ENCODE peak calls at places on chromosomes 1 and 21, in six cellular contexts. R, M, H, S, B and A are unnamed samples. For H3K36me3, the result is how much of the 10 kb centered on the place peaks cover.

GRCh38 chr1:154958681-154959447 is 2.7 kb downstream of the PYGO2 start:
- DNase-seq in R (no peak), M (no peak), H (peak), S (no peak), B (no peak), A (no peak)

GRCh38 chr1:168469690-168470089 is 74.1 kb downstream of the XCL2 start:
- DNase-seq in R (peak), M (peak), H (no peak), S (peak), B (peak), A (peak)

GRCh38 chr1:21927531-21928237 is 9.4 kb downstream of the HSPG2 start:
- DNase-seq in R (peak), M (peak), H (no peak), S (peak), B (peak), A (no peak)

GRCh38 chr21:22575165-22575584 is 1577.0 kb downstream of the NCAM2 start:
- DNase-seq in R (no peak), M (no peak), H (no peak), S (no peak), B (no peak), A (no peak)

GRCh38 chr21:35721701-35722100 is 338.6 kb downstream of the SETD4 start:
- DNase-seq in R (no peak), M (no peak), H (no peak), S (no peak), B (no peak), A (no peak)

GRCh38 chr21:27648560-27648959 is 681.7 kb upstream of the ADAMTS5 start:
- DNase-seq in R (no peak), M (no peak), H (no peak), S (no peak), B (no peak), A (no peak)

GRCh38 chr21:45057886-45058285 is 16.5 kb upstream of the ADARB1 start:
- DNase-seq in R (no peak), M (no peak), H (no peak), S (no peak), B (no peak), A (no peak)

GRCh38 chr1:181208967-181209366 is 120.5 kb downstream of the IER5 start:
- DNase-seq in R (no peak), M (no peak), H (no peak), S (no peak), B (no peak), A (no peak)

GRCh38 chr1:173341307-173341706 is 134.2 kb upstream of the TNFSF4 start:
- DNase-seq in R (no peak), M (no peak), H (no peak), S (peak), B (no peak), A (no peak)

GRCh38 chr1:163082971-163083370 is 13.8 kb downstream of the RGS4 start:
- DNase-seq in R (peak), M (no peak), H (no peak), S (peak), B (no peak), A (no peak)

GRCh38 chr1:184351416-184351975 is 35.3 kb upstream of the C1orf21 start:
- DNase-seq in R (no peak), M (no peak), H (no peak), S (no peak), B (no peak), A (no peak)

GRCh38 chr1:210232524-210233215 is at the start of gene SERTAD4:
- DNase-seq in R (peak), M (peak), H (peak), S (peak), B (peak), A (no peak)

GRCh38 chr1:188170446-188170845 is 1341.7 kb downstream of the PLA2G4A start:
- DNase-seq in R (no peak), M (no peak), H (no peak), S (no peak), B (no peak), A (no peak)

GRCh38 chr1:18018381-18018780 is 89.2 kb upstream of the IGSF21 start:
- DNase-seq in R (no peak), M (no peak), H (no peak), S (no peak), B (no peak), A (no peak)

GRCh38 chr1:26785611-26786436 is 1.9 kb upstream of the PIGV start:
- DNase-seq in R (no peak), M (no peak), H (no peak), S (peak), B (no peak), A (no peak)

GRCh38 chr1:31105646-31106045 is 40.1 kb upstream of the PUM1 start:
- DNase-seq in R (no peak), M (no peak), H (no peak), S (no peak), B (no peak), A (no peak)

GRCh38 chr1:224579526-224579925 is 36.6 kb upstream of the CNIH3 start:
- DNase-seq in R (no peak), M (no peak), H (no peak), S (no peak), B (no peak), A (no peak)

GRCh38 chr1:115783311-115783710 is 14.8 kb upstream of the CASQ2 start:
- DNase-seq in R (no peak), M (no peak), H (no peak), S (no peak), B (no peak), A (no peak)

GRCh38 chr21:28421716-28422480 is 570.8 kb downstream of the LTN1 start:
- DNase-seq in R (no peak), M (no peak), H (no peak), S (no peak), B (no peak), A (no peak)

GRCh38 chr1:7298749-7299151 is 472.3 kb upstream of the VAMP3 start:
- DNase-seq in R (no peak), M (no peak), H (no peak), S (no peak), B (no peak), A (no peak)

GRCh38 chr1:22359427-22359826 is 92.2 kb upstream of the ZBTB40 start:
- DNase-seq in R (no peak), M (no peak), H (no peak), S (no peak), B (no peak), A (no peak)

GRCh38 chr1:204829133-204829532 is 41.5 kb upstream of the NFASC start:
- DNase-seq in R (no peak), M (no peak), H (no peak), S (no peak), B (no peak), A (no peak)

GRCh38 chr1:213989740-213990472 is 2.1 kb downstream of the PROX1 start:
- DNase-seq in R (no peak), M (no peak), H (no peak), S (no peak), B (peak), A (no peak)

GRCh38 chr1:2047749-2048729 is 2.2 kb upstream of the PRKCZ start:
- DNase-seq in R (no peak), M (peak), H (peak), S (no peak), B (no peak), A (peak)

GRCh38 chr1:118841521-118841920 is 146.6 kb downstream of the TBX15 start:
- DNase-seq in R (no peak), M (no peak), H (no peak), S (no peak), B (no peak), A (no peak)

GRCh38 chr1:97088386-97088785 is 366.8 kb downstream of the PTBP2 start:
- DNase-seq in R (no peak), M (no peak), H (no peak), S (no peak), B (no peak), A (no peak)

GRCh38 chr1:169491845-169492281 is 6.1 kb upstream of the SLC19A2 start:
- DNase-seq in R (no peak), M (no peak), H (no peak), S (no peak), B (no peak), A (no peak)

GRCh38 chr1:226863446-226863845 is 7.0 kb upstream of the PSEN2 start:
- DNase-seq in R (no peak), M (no peak), H (no peak), S (no peak), B (no peak), A (no peak)

GRCh38 chr1:116228501-116228900 is 117.3 kb downstream of the MAB21L3 start:
- DNase-seq in R (no peak), M (no peak), H (no peak), S (no peak), B (no peak), A (no peak)

GRCh38 chr1:1200876-1201810 is 5.2 kb downstream of the TNFRSF18 start:
- DNase-seq in R (peak), M (peak), H (peak), S (peak), B (peak), A (peak)

GRCh38 chr1:153791856-153792253 is 16.6 kb downstream of the SLC27A3 start:
- DNase-seq in R (no peak), M (no peak), H (no peak), S (no peak), B (no peak), A (no peak)

GRCh38 chr1:20233394-20233793 is 47.1 kb upstream of the PLA2G2C start:
- DNase-seq in R (no peak), M (no peak), H (no peak), S (no peak), B (no peak), A (peak)

GRCh38 chr1:235074335-235075120 is 54.1 kb downstream of the TOMM20 start:
- DNase-seq in R (peak), M (peak), H (no peak), S (peak), B (peak), A (no peak)

GRCh38 chr1:56953386-56953785 is 12.4 kb downstream of the C8B start:
- DNase-seq in R (no peak), M (no peak), H (no peak), S (no peak), B (no peak), A (no peak)

GRCh38 chr1:185228979-185229378 is 72.0 kb downstream of the SWT1 start:
- DNase-seq in R (no peak), M (no peak), H (no peak), S (no peak), B (no peak), A (no peak)

GRCh38 chr1:222241410-222241809 is 306.5 kb downstream of the HHIPL2 start:
- DNase-seq in R (no peak), M (no peak), H (no peak), S (no peak), B (no peak), A (no peak)

GRCh38 chr21:44532712-44533111 is 7.3 kb downstream of the KRTAP10-1 start:
- DNase-seq in R (no peak), M (no peak), H (no peak), S (no peak), B (no peak), A (no peak)

DNA sequence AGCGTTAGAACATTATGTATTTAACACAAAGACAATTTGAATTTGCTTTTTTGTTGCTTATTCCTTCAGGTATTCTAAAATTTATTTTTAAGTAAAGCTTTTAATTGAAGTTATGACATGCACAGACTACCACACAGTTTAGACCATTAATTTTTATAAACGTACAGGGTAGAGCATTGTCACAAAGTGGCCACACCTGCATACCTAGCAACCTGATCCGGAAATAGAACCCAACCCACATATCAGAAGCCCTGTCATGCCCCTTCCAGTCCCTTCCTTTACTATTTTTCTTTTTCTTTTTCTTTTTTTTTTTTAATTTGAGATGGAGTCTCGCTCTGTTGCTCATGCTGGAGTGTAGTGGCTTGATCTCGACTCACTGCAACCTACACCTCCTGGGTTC is 16.8 kb downstream of the CXADR start:
- DNase-seq in R (no peak), M (no peak), H (no peak), S (no peak), B (no peak), A (no peak)
- H3K36me3 ChIP-seq in R (under half), M (under half), H (under half), S (under half), B (under half), A (under half)

GRCh38 chr1:220113136-220113695 is 19.3 kb downstream of the IARS2 start:
- DNase-seq in R (no peak), M (no peak), H (no peak), S (no peak), B (no peak), A (peak)

GRCh38 chr1:220123889-220124288 is 30.0 kb downstream of the IARS2 start:
- DNase-seq in R (no peak), M (no peak), H (no peak), S (no peak), B (no peak), A (no peak)

GRCh38 chr1:220124542-220124941 is 30.6 kb downstream of the IARS2 start:
- DNase-seq in R (no peak), M (no peak), H (no peak), S (no peak), B (no peak), A (no peak)

GRCh38 chr1:220121791-220122530 is 28.0 kb downstream of the IARS2 start:
- DNase-seq in R (no peak), M (no peak), H (no peak), S (no peak), B (no peak), A (no peak)

GRCh38 chr1:220119043-220119512 is 25.1 kb downstream of the IARS2 start:
- DNase-seq in R (no peak), M (no peak), H (no peak), S (no peak), B (no peak), A (no peak)
- H3K36me3 ChIP-seq in R (under half), M (under half), H (under half), S (under half), B (under half), A (under half)

GRCh38 chr21:41381731-41382130 is 19.9 kb downstream of the MX2 start:
- DNase-seq in R (no peak), M (no peak), H (no peak), S (no peak), B (no peak), A (no peak)
- H3K36me3 ChIP-seq in R (half or more), M (half or more), H (under half), S (under half), B (under half), A (half or more)

DNA sequence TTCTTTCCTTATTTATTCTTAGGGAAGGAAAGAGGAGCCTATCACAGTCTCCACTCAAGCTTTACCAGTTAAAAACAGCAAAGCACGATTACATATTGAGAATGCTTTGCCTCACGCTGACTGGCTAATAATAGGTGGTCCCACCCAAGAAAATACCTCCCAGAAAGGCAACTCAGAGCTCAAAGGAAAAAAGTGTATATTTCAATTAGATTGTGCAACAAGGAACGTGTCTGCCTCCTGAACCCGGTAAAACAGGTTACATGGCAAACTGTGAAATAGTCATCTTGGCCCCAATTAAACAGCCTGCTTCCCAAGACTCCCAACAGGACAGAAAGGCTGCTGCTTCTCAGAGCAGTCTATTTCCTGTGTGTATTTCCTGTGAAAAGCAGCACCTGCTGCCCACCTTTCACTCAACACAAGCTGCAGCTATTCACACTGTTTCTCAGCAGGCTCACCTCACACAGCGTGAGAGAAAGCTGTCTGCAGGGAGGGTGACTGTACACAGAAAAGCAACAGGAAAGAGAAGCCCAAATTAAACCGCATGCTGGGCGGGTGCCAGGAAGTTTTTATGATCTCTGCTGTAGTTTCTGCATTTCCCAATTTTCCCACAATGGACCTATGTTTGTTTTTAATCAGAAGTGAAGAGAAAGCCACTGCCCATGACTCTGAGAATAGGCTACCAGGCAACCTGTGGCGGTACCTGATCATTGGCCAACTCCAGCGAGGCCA is 44.0 kb downstream of the URB1 start:
- DNase-seq in R (no peak), M (no peak), H (no peak), S (no peak), B (no peak), A (no peak)
- H3K36me3 ChIP-seq in R (half or more), M (half or more), H (under half), S (under half), B (under half), A (half or more)

DNA sequence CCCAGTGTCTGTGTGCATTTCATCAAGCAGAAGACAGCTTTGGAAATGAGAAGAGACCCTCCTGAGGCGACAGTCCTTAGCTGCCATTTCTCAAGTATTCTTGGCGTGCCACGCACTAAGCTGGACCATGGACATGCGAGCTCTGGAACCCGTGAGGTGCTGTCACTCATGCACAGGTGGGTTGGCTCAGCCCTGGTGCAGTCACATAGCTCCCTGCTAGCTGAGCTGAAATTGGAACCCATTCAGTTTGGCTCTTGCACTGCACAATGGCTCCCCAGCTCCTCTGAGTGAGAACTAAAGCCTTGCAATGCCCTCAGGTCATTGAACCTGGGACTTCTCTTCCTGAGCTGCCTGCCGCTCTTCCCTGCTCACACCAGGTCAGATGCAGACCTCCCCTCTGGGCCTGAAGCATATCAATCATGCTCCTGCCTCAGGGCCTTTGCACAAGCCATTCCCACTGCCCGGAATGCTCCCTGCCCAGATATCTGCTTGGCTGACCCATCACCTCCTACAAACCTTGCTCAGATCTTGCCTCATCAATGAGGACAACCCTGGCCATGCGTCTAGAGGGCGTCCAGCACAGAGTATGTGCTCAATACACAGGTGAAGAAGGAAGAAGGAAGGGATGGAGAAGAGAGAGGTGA is 6.3 kb upstream of the SRARP start:
- DNase-seq in R (no peak), M (no peak), H (peak), S (no peak), B (no peak), A (no peak)
- H3K36me3 ChIP-seq in R (under half), M (under half), H (under half), S (under half), B (under half), A (under half)

DNA sequence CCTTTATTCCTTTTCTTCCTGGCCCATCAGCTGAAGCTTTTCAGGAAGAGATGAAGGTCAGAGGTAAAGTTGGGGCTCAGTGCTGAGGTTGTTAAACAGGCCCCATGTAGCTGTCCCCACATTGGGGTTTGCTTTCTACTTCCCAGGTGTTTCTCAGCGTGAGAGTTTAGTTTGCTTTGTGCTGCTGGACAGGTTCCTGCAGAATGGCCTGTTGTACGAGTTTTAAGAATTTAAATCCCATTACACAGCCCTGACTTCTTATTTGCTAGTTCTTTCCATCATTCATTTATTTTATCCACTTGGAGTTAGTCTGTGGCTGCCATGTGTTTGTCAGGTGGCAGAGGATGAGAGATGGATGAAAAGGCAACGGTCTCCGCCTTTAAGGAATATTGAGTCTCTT is 19.2 kb downstream of the CTPS1 start:
- DNase-seq in R (no peak), M (no peak), H (no peak), S (no peak), B (no peak), A (no peak)
- H3K36me3 ChIP-seq in R (half or more), M (half or more), H (under half), S (under half), B (under half), A (under half)

DNA sequence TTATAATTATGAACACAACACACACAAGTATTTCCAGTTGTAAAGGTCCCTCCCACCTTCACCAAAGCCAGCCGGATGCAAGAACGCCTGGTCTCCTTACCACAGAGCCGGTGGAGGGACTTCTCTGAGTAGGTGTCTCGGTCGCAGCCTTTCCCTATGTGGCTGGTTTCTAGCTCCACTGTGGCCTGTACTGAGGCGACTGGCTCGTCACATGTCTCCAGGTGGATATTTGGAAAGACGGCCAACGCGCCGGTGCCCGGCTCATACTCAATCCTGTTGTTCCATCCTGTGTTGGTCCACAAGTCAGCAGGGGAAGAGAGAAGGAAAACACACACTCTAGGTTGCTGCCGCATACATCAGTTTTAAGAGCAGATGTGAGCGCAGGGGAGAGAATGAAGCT is 74.4 kb downstream of the CLSTN1 start:
- DNase-seq in R (no peak), M (no peak), H (no peak), S (no peak), B (no peak), A (no peak)
- H3K36me3 ChIP-seq in R (half or more), M (half or more), H (under half), S (under half), B (under half), A (half or more)

DNA sequence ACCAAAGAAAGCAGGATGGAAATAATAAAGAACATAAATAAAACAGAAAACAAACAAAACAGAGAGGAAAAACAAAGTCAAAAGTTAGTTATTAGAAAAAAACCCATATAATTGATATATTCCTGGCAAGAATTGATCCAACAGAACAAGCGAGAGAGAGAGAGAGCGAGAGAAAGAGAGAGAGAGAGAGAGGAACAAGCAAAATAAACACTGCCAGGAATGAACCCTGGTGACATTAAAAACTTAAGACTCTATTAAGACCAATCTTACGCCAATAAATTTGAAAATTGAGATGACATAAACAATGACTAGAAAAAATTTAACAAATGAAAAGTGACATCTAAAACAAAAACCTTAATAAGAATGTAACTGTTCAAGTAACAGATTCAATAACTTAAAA is 64.1 kb downstream of the COP1 start:
- DNase-seq in R (no peak), M (no peak), H (no peak), S (no peak), B (no peak), A (no peak)
- H3K36me3 ChIP-seq in R (under half), M (under half), H (under half), S (under half), B (under half), A (under half)